ENCODE peak calls at places on chromosomes 13 and 19, in four cellular contexts. S is upper lobe of right lung, C is aorta, Q is psoas muscle. F is an unnamed sample. For H3K9me3, the result is how much of the 10 kb centered on the place peaks cover.

GRCh38 chr13:45396548-45397095 is 21.6 kb downstream of the SLC25A30 start:
- DNase-seq in S (no peak), C (no peak), Q (no peak), F (no peak)

GRCh38 chr19:42095142-42095813 is 19.3 kb downstream of the ZNF574 start:
- DNase-seq in S (no peak), C (no peak), Q (peak), F (no peak)

GRCh38 chr13:112947796-112948195 is 21.2 kb upstream of the MCF2L start:
- DNase-seq in S (no peak), C (no peak), Q (no peak), F (no peak)

GRCh38 chr13:93227906-93228801 is 1.5 kb downstream of the GPC6 start:
- DNase-seq in S (peak), C (peak), Q (peak), F (peak)

GRCh38 chr13:32134241-32134801 is 102.7 kb downstream of the FRY start:
- DNase-seq in S (no peak), C (no peak), Q (no peak), F (no peak)

GRCh38 chr19:56097306-56097705 is 23.8 kb downstream of the ZNF787 start:
- DNase-seq in S (no peak), C (no peak), Q (no peak), F (no peak)

GRCh38 chr19:47663435-47663910 is 49.7 kb upstream of the EHD2 start:
- DNase-seq in S (no peak), C (no peak), Q (no peak), F (no peak)

GRCh38 chr13:38819053-38819452 is 132.2 kb downstream of the FREM2 start:
- DNase-seq in S (no peak), C (no peak), Q (no peak), F (peak)

GRCh38 chr13:20713014-20713376 is 9.5 kb downstream of the IL17D start:
- DNase-seq in S (no peak), C (no peak), Q (no peak), F (no peak)

GRCh38 chr13:93361703-93362102 is 135.1 kb downstream of the GPC6 start:
- DNase-seq in S (no peak), C (no peak), Q (no peak), F (no peak)

GRCh38 chr19:2650515-2650914 is 52.0 kb downstream of the GNG7 start:
- DNase-seq in S (no peak), C (no peak), Q (no peak), F (no peak)

GRCh38 chr19:35641515-35642151 is at the start of gene ETV2:
- DNase-seq in S (no peak), C (no peak), Q (no peak), F (peak)

GRCh38 chr13:110133425-110134235 is 173.3 kb downstream of the COL4A1 start:
- DNase-seq in S (no peak), C (no peak), Q (no peak), F (no peak)

GRCh38 chr13:106471957-106472543 is 63.4 kb downstream of the EFNB2 start:
- DNase-seq in S (no peak), C (peak), Q (no peak), F (peak)

GRCh38 chr19:19488041-19488874 is 27.1 kb downstream of the TSSK6 start:
- DNase-seq in S (no peak), C (no peak), Q (peak), F (peak)

GRCh38 chr19:35468637-35469036 is 20.6 kb downstream of the FFAR2 start:
- DNase-seq in S (peak), C (peak), Q (no peak), F (peak)

GRCh38 chr19:50516859-50517703 is 3.4 kb upstream of the ASPDH start:
- DNase-seq in S (no peak), C (no peak), Q (no peak), F (peak)

GRCh38 chr13:93146584-93147292 is 79.9 kb upstream of the GPC6 start:
- DNase-seq in S (no peak), C (no peak), Q (no peak), F (no peak)

GRCh38 chr13:78609464-78610205 is 6.3 kb upstream of the POU4F1 start:
- DNase-seq in S (no peak), C (no peak), Q (peak), F (no peak)

GRCh38 chr19:40945645-40946044 is 45.4 kb upstream of the CYP2B6 start:
- DNase-seq in S (no peak), C (no peak), Q (no peak), F (no peak)

GRCh38 chr13:24223341-24224231 is 63.1 kb downstream of the SPATA13 start:
- DNase-seq in S (no peak), C (no peak), Q (no peak), F (no peak)
- H3K4me3 ChIP-seq in S (no peak), C (no peak), Q (no peak), F (no peak)

GRCh38 chr13:19329365-19329764 is 147.7 kb upstream of the TUBA3C start:
- DNase-seq in S (no peak), C (no peak), Q (no peak), F (no peak)

GRCh38 chr13:19321222-19321621 is 139.6 kb upstream of the TUBA3C start:
- DNase-seq in S (no peak), C (no peak), Q (no peak), F (no peak)

DNA sequence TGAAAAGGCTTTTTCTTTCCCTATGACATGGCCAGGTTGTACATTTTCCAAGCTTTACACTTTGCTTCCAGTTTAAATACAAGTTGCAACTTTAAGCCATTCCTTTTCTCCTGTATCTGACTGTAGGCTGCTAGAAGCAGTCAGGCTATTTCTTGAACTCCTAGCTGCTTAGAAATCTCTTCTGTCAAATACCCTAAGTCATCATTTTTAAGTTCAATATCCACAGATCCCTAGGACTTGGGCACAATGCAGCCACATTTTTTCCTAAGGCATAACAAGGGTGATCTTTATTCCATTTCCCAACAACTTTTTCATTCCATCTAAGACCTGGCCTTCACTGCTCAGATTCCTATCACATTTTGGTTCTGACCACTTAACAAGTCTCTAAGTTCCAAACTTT is 142.7 kb upstream of the TUBA3C start:
- DNase-seq in S (no peak), C (no peak), Q (no peak), F (no peak)
- H3K9me3 ChIP-seq in S (under half), C (under half), Q (under half), F (half or more)

DNA sequence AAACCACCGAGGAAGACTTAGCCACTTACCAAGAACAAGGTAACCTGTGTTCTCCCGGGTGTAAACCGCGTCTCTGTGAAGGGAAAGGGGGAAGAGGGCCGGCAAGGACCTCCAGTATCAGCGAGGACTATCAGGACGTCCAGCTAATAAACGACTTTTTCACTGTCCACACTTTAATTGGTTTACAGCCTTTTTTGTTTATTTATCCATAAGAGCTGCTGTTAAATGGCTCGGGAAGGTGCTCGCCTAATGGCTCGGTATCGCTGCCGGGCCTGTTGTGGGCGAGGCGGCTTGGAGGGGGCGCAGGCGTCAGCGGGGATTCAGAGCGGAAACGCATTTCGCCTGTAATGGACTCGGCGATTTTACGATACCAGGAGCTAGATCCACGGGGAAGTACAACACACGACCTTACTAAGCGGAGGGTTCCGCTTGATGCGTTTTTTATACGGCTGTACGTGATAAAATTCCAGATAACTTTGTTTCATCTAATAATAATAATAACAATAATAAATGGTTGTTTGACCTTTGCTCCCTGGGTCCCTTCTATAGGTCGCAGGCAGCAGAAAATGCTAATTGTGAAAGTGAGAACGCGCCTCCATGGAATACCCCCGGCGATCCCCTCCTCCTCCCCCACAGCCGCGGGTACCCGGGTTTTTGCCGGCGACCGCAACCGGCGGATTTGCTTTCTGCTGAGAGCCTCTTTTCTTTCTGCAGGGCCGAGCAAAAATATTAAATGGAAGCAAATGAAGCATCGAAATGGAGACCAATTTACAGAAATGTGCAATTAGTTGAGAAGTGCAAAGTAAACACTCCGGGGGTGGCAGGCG is 2.5 kb upstream of the PDX1 start:
- DNase-seq in S (no peak), C (no peak), Q (no peak), F (no peak)
- H3K4me3 ChIP-seq in S (no peak), C (no peak), Q (no peak), F (no peak)

GRCh38 chr19:46191356-46191755 is 38.2 kb upstream of the IGFL1 start:
- DNase-seq in S (no peak), C (no peak), Q (no peak), F (no peak)

GRCh38 chr19:46191972-46192371 is 37.6 kb upstream of the IGFL1 start:
- DNase-seq in S (no peak), C (no peak), Q (no peak), F (no peak)

GRCh38 chr19:46192990-46193650 is 36.4 kb upstream of the IGFL1 start:
- DNase-seq in S (no peak), C (no peak), Q (peak), F (peak)

GRCh38 chr19:46190489-46190888 is 39.1 kb upstream of the IGFL1 start:
- DNase-seq in S (no peak), C (no peak), Q (no peak), F (no peak)

DNA sequence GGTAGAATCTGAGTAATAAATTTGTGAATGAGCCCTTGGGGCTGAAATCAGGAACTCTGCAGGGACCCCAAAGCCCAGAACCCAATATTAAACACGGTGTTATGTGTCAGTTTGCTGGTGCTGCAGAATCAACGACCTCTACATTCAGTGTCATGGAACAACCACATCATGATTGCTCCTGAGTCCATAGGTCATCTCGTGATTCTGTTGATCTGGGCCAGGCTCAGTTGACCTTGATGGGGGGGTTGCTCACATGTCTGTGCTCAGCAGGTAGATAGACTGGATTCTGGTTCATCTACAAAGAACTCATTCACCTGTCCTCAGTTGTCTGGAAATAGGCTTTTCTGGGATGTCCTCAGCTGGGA is 39.6 kb upstream of the IGFL1 start:
- DNase-seq in S (no peak), C (no peak), Q (no peak), F (no peak)
- H3K9me3 ChIP-seq in S (under half), C (under half), Q (under half), F (under half)

DNA sequence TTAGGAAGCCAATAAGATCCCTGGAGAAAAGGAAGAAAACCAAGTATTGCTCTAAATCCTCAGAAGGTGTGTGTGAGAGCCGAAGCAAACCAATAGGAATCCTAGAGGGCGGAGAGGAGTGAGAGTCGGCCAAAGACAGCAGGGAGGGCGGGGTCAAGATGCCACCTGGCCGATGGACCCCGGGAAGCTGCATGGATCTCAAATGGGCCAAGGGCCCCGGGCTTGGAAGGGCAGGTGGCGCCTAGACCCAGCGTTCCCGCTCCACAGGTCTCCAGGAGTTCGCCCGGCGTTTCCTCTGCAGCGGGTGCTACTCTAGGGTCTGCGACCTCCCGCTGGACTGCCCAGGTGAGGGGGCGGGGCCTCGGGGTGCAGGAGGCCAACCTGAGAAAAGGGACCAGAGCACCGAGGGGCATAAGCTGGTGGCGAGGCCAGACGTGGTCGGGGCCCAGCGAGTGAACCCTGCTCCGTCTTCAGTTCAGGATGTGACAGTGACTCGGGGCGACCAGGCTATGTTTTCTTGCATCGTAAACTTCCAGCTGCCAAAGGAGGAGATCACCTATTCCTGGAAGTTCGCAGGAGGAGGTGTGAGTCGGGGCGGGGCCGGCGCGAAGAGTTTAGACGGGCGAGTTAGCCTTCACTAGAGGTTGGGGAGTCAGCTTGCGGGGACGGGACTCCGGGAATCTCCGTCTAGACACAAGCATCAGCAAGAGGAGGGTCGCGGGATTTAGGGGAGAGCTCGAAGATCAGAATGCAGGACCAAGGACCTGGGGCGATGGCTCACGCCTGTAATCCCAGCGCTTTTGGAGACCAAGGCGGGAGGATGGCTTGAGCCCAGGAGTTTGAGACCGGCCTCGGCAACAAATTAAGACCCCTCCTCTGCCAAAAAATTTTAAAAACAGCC is 9.9 kb downstream of the SPACA6 start:
- DNase-seq in S (peak), C (peak), Q (no peak), F (peak)
- H3K4me3 ChIP-seq in S (peak), C (no peak), Q (peak), F (no peak)

GRCh38 chr19:21432590-21432989 is 35.7 kb downstream of the ZNF493 start:
- DNase-seq in S (no peak), C (no peak), Q (no peak), F (no peak)

GRCh38 chr19:21434967-21435544 is 38.1 kb downstream of the ZNF493 start:
- DNase-seq in S (no peak), C (no peak), Q (no peak), F (no peak)

GRCh38 chr19:21434516-21434915 is 37.6 kb downstream of the ZNF493 start:
- DNase-seq in S (no peak), C (no peak), Q (no peak), F (no peak)

DNA sequence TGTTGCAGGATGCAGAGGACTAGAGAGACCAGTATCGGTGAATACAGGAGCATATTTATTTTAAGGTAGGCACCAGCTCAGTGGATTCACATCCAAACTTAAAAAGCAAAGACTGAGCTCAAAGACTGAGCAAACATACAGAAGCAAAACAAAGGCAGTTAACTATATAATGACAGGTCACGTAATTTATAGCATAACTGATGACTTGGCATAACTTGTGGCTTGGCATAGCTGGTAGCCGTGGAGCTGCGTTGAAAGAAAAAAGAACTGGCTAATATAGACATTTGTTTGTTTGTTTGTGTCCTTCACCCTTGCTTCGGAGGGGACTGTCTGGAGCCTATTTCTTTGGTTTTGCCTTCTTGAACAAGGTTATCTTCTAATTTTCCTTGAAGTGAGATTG is 33.7 kb downstream of the ZNF493 start:
- DNase-seq in S (no peak), C (no peak), Q (no peak), F (no peak)
- H3K9me3 ChIP-seq in S (under half), C (under half), Q (under half), F (half or more)

F was measured in mucosa of descending colon.